ENCODE peak calls at places on chromosomes 13 and 19, in seven cellular contexts. I, U, E, W, N, Q and K are unnamed samples.

GRCh38 chr19:45508931-45509691 is 1.8 kb downstream of the VASP start:
- DNase-seq in W (peak), U (no peak), Q (peak), N (peak), E (no peak), I (peak), K (peak)

GRCh38 chr13:53151692-53152421 is 123.2 kb downstream of the OLFM4 start:
- DNase-seq in E (no peak), N (peak), W (peak), Q (peak), U (no peak), I (peak), K (no peak)

GRCh38 chr19:10835089-10835753 is 791 bp downstream of the TMED1 start:
- DNase-seq in W (no peak), U (no peak), E (no peak), N (no peak), Q (no peak), I (no peak), K (no peak)

GRCh38 chr13:48726711-48727110 is 73.0 kb downstream of the CYSLTR2 start:
- DNase-seq in W (no peak), E (no peak), N (no peak), I (no peak), U (no peak), Q (no peak), K (no peak)

GRCh38 chr13:55199132-55199531 is 1941.6 kb upstream of the PRR20A start:
- DNase-seq in I (peak), N (no peak), U (no peak), E (no peak), W (peak), Q (no peak), K (no peak)

GRCh38 chr13:80299046-80299445 is 41.9 kb downstream of the SPRY2 start:
- DNase-seq in W (no peak), U (no peak), E (no peak), N (no peak), Q (no peak), I (no peak), K (no peak)

GRCh38 chr19:35533822-35534521 is 716 bp downstream of the GAPDHS start:
- DNase-seq in W (no peak), E (peak), U (no peak), Q (no peak), N (no peak), I (no peak), K (peak)

GRCh38 chr19:15464394-15465385 is at the start of gene RASAL3:
- DNase-seq in Q (no peak), E (peak), U (peak), I (no peak), N (peak), W (no peak), K (peak)

GRCh38 chr19:10991521-10992081 is 30.8 kb downstream of the SMARCA4 start:
- DNase-seq in E (no peak), W (no peak), N (no peak), Q (no peak), I (no peak), U (no peak), K (no peak)

GRCh38 chr19:51012661-51013190 is 6.8 kb downstream of the KLK10 start:
- DNase-seq in I (no peak), N (no peak), U (no peak), E (no peak), W (no peak), Q (no peak), K (no peak)

GRCh38 chr19:41194157-41194552 is 1.1 kb downstream of the CYP2S1 start:
- DNase-seq in Q (no peak), E (no peak), W (no peak), U (no peak), I (no peak), N (no peak), K (no peak)